ENCODE peak calls at places on chromosome 6, in six cellular contexts. One of them, this sample, is unnamed.

GRCh38 chr6:15953152-15953880 is 175.6 kb upstream of the MYLIP start:
- DNase-seq in stomach: no peak
- DNase-seq in neural progenitor cell: no peak
- DNase-seq in suprapubic skin: no peak
- DNase-seq in caudate nucleus: no peak
- DNase-seq in foreskin keratinocyte: no peak
- DNase-seq in this sample: no peak

GRCh38 chr6:157716553-157716952 is 106.5 kb upstream of the SNX9 start:
- DNase-seq in stomach: no peak
- DNase-seq in neural progenitor cell: no peak
- DNase-seq in suprapubic skin: no peak
- DNase-seq in caudate nucleus: no peak
- DNase-seq in foreskin keratinocyte: peak; percentile 31
- DNase-seq in this sample: no peak

GRCh38 chr6:98324406-98324930 is 509.9 kb upstream of the POU3F2 start:
- DNase-seq in stomach: no peak
- DNase-seq in neural progenitor cell: no peak
- DNase-seq in suprapubic skin: no peak
- DNase-seq in caudate nucleus: no peak
- DNase-seq in foreskin keratinocyte: peak; percentile 3
- DNase-seq in this sample: no peak

GRCh38 chr6:75065524-75065923 is 140.3 kb downstream of the COL12A1 start:
- DNase-seq in stomach: no peak
- DNase-seq in neural progenitor cell: peak; percentile 21
- DNase-seq in suprapubic skin: no peak
- DNase-seq in caudate nucleus: no peak
- DNase-seq in foreskin keratinocyte: peak; percentile 4
- DNase-seq in this sample: no peak

GRCh38 chr6:5745081-5745480 is 261.6 kb downstream of the NRN1 start:
- DNase-seq in stomach: no peak
- DNase-seq in neural progenitor cell: no peak
- DNase-seq in suprapubic skin: no peak
- DNase-seq in caudate nucleus: no peak
- DNase-seq in foreskin keratinocyte: no peak
- DNase-seq in this sample: no peak

GRCh38 chr6:125102411-125102810 is 51.2 kb upstream of the TPD52L1 start:
- DNase-seq in stomach: no peak
- DNase-seq in neural progenitor cell: no peak
- DNase-seq in suprapubic skin: no peak
- DNase-seq in caudate nucleus: no peak
- DNase-seq in foreskin keratinocyte: no peak
- DNase-seq in this sample: no peak

GRCh38 chr6:132877003-132877402 is 62.6 kb downstream of the RPS12 start:
- DNase-seq in stomach: no peak
- DNase-seq in neural progenitor cell: no peak
- DNase-seq in suprapubic skin: no peak
- DNase-seq in caudate nucleus: no peak
- DNase-seq in foreskin keratinocyte: no peak
- DNase-seq in this sample: no peak

GRCh38 chr6:131038612-131039344 is 24.3 kb downstream of the EPB41L2 start:
- DNase-seq in stomach: no peak
- DNase-seq in neural progenitor cell: no peak
- DNase-seq in suprapubic skin: no peak
- DNase-seq in caudate nucleus: no peak
- DNase-seq in foreskin keratinocyte: no peak
- DNase-seq in this sample: no peak

GRCh38 chr6:36244641-36245280 is 25.1 kb upstream of the PNPLA1 start:
- DNase-seq in stomach: no peak
- DNase-seq in neural progenitor cell: peak; percentile 53
- DNase-seq in suprapubic skin: no peak
- DNase-seq in caudate nucleus: no peak
- DNase-seq in foreskin keratinocyte: no peak
- DNase-seq in this sample: no peak

GRCh38 chr6:484729-485111 is 93.2 kb downstream of the IRF4 start:
- DNase-seq in stomach: no peak
- DNase-seq in neural progenitor cell: no peak
- DNase-seq in suprapubic skin: no peak
- DNase-seq in caudate nucleus: no peak
- DNase-seq in foreskin keratinocyte: no peak
- DNase-seq in this sample: no peak

GRCh38 chr6:753486-753885 is 60.5 kb upstream of the EXOC2 start:
- DNase-seq in stomach: no peak
- DNase-seq in neural progenitor cell: no peak
- DNase-seq in suprapubic skin: no peak
- DNase-seq in caudate nucleus: no peak
- DNase-seq in foreskin keratinocyte: no peak
- DNase-seq in this sample: no peak

GRCh38 chr6:31157543-31158139 is at the start of gene CCHCR1:
- DNase-seq in stomach: no peak
- DNase-seq in neural progenitor cell: peak; percentile 46
- DNase-seq in suprapubic skin: no peak
- DNase-seq in caudate nucleus: no peak
- DNase-seq in foreskin keratinocyte: no peak
- DNase-seq in this sample: no peak

GRCh38 chr6:71349976-71350615 is 61.5 kb downstream of the OGFRL1 start:
- DNase-seq in stomach: no peak
- DNase-seq in neural progenitor cell: no peak
- DNase-seq in suprapubic skin: no peak
- DNase-seq in caudate nucleus: no peak
- DNase-seq in foreskin keratinocyte: peak; percentile 10
- DNase-seq in this sample: no peak

GRCh38 chr6:11366183-11366933 is 133.9 kb upstream of the NEDD9 start:
- DNase-seq in stomach: no peak
- DNase-seq in neural progenitor cell: no peak
- DNase-seq in suprapubic skin: no peak
- DNase-seq in caudate nucleus: no peak
- DNase-seq in foreskin keratinocyte: no peak
- DNase-seq in this sample: no peak

GRCh38 chr6:42692151-42692911 is 30.1 kb downstream of the PRPH2 start:
- DNase-seq in stomach: no peak
- DNase-seq in neural progenitor cell: no peak
- DNase-seq in suprapubic skin: no peak
- DNase-seq in caudate nucleus: no peak
- DNase-seq in foreskin keratinocyte: peak; percentile 80
- DNase-seq in this sample: no peak

GRCh38 chr6:28281288-28282064 is at the start of gene PGBD1:
- DNase-seq in stomach: peak; percentile 72
- DNase-seq in neural progenitor cell: peak; percentile 95
- DNase-seq in suprapubic skin: peak; percentile 67
- DNase-seq in caudate nucleus: peak; percentile 45
- DNase-seq in foreskin keratinocyte: peak; percentile 50
- DNase-seq in this sample: peak; percentile 22

GRCh38 chr6:30782425-30783014 is 38.2 kb upstream of the IER3 start:
- DNase-seq in stomach: no peak
- DNase-seq in neural progenitor cell: no peak
- DNase-seq in suprapubic skin: no peak
- DNase-seq in caudate nucleus: no peak
- DNase-seq in foreskin keratinocyte: peak; percentile 76
- DNase-seq in this sample: no peak

DNA sequence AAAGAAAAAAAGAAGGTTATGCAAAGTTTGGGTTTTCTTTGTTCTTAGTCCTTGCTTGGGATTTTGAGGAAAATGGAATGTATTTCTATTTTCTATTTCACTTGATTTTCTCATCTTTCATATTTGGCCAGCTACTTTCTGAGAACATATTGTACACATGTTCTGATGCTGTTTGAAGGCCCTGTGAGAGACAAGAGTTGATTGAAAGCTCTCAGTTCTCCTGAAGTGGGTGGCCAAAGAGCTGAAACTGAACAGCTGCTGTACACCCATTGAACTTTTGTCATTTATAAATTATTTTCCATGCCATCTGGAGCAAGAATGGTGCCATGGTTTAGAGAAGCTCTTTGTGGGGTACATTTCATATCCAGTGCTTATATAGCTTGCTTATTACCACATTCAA is 298.3 kb downstream of the PRL start:
- DNase-seq in stomach: no peak
- DNase-seq in neural progenitor cell: no peak
- DNase-seq in suprapubic skin: no peak
- DNase-seq in caudate nucleus: no peak
- DNase-seq in foreskin keratinocyte: no peak
- DNase-seq in this sample: no peak
- H3K27ac ChIP-seq in stomach: no peak overlapping the region
- H3K27ac ChIP-seq in neural progenitor cell: no peak overlapping the region
- H3K27ac ChIP-seq in suprapubic skin: no peak overlapping the region
- H3K27ac ChIP-seq in caudate nucleus: no peak overlapping the region
- H3K27ac ChIP-seq in foreskin keratinocyte: no peak overlapping the region
- H3K27ac ChIP-seq in this sample: no peak overlapping the region

GRCh38 chr6:137488736-137489409 is 5.3 kb downstream of the OLIG3 start:
- DNase-seq in stomach: no peak
- DNase-seq in neural progenitor cell: peak; percentile 60
- DNase-seq in suprapubic skin: no peak
- DNase-seq in caudate nucleus: no peak
- DNase-seq in foreskin keratinocyte: no peak
- DNase-seq in this sample: peak; percentile 4
- H3K27ac ChIP-seq in stomach: no peak overlapping the region
- H3K27ac ChIP-seq in neural progenitor cell: no peak overlapping the region
- H3K27ac ChIP-seq in suprapubic skin: no peak overlapping the region
- H3K27ac ChIP-seq in caudate nucleus: no peak overlapping the region
- H3K27ac ChIP-seq in foreskin keratinocyte: no peak overlapping the region
- H3K27ac ChIP-seq in this sample: no peak overlapping the region

GRCh38 chr6:17988422-17988944 is 1.0 kb upstream of the KIF13A start:
- DNase-seq in stomach: no peak
- DNase-seq in neural progenitor cell: no peak
- DNase-seq in suprapubic skin: no peak
- DNase-seq in caudate nucleus: no peak
- DNase-seq in foreskin keratinocyte: no peak
- DNase-seq in this sample: no peak
- H3K27ac ChIP-seq in stomach: peak overlapping the region; percentile 95
- H3K27ac ChIP-seq in neural progenitor cell: no peak overlapping the region
- H3K27ac ChIP-seq in suprapubic skin: peak overlapping the region; percentile 98
- H3K27ac ChIP-seq in caudate nucleus: peak overlapping the region; percentile 93
- H3K27ac ChIP-seq in foreskin keratinocyte: peak overlapping the region; percentile 82
- H3K27ac ChIP-seq in this sample: no peak overlapping the region

GRCh38 chr6:44226368-44227137 is 3.2 kb downstream of the SLC29A1 start:
- DNase-seq in stomach: no peak
- DNase-seq in neural progenitor cell: no peak
- DNase-seq in suprapubic skin: no peak
- DNase-seq in caudate nucleus: no peak
- DNase-seq in foreskin keratinocyte: no peak
- DNase-seq in this sample: no peak
- H3K27ac ChIP-seq in stomach: peak overlapping the region; percentile 95
- H3K27ac ChIP-seq in neural progenitor cell: no peak overlapping the region
- H3K27ac ChIP-seq in suprapubic skin: no peak overlapping the region
- H3K27ac ChIP-seq in caudate nucleus: peak overlapping the region; percentile 60
- H3K27ac ChIP-seq in foreskin keratinocyte: no peak overlapping the region
- H3K27ac ChIP-seq in this sample: no peak overlapping the region

DNA sequence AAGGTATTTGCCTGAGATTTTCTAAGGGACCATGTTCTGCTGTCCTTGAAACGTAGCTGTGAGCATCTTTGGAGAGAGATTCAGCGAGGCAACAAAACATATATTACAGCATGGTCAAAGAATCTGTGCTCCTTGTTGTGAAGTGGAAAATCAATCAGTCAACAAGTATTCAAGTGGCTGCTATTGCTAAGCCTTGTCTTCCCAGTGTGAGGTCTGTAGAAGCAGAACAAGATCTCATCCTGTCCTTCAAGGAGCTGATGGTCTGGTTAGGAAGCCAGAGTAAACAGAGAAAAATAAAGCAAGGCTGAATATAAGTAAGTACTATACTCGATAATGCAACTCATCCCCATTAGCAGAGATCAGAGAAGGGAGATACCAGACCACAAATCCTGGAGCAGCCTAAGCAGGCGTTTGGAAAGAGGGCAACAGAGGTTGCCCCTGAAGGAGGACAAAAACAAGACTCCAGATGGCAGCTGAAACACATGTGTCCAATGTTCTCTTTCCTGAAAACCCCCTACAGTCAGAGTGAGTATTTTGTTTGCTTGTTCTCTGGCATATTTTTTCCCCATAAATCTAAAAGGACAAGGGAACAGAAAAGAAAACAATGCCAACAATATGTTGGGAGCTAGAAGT is 392.0 kb downstream of the SYNE1 start:
- DNase-seq in stomach: no peak
- DNase-seq in neural progenitor cell: no peak
- DNase-seq in suprapubic skin: no peak
- DNase-seq in caudate nucleus: no peak
- DNase-seq in foreskin keratinocyte: no peak
- DNase-seq in this sample: no peak
- H3K27ac ChIP-seq in stomach: peak overlapping the region; percentile 32
- H3K27ac ChIP-seq in neural progenitor cell: no peak overlapping the region
- H3K27ac ChIP-seq in suprapubic skin: peak overlapping the region; percentile 56
- H3K27ac ChIP-seq in caudate nucleus: peak overlapping the region; percentile 58
- H3K27ac ChIP-seq in foreskin keratinocyte: no peak overlapping the region
- H3K27ac ChIP-seq in this sample: no peak overlapping the region

GRCh38 chr6:147507162-147508072 is 1.1 kb upstream of the SAMD5 start:
- DNase-seq in stomach: no peak
- DNase-seq in neural progenitor cell: peak; percentile 44
- DNase-seq in suprapubic skin: no peak
- DNase-seq in caudate nucleus: no peak
- DNase-seq in foreskin keratinocyte: peak; percentile 40
- DNase-seq in this sample: no peak

GRCh38 chr6:147506704-147507114 is 1.8 kb upstream of the SAMD5 start:
- DNase-seq in stomach: peak; percentile 78
- DNase-seq in neural progenitor cell: peak; percentile 84
- DNase-seq in suprapubic skin: peak; percentile 62
- DNase-seq in caudate nucleus: peak; percentile 33
- DNase-seq in foreskin keratinocyte: peak; percentile 42
- DNase-seq in this sample: no peak

GRCh38 chr6:147508073-147508870 is at the start of gene SAMD5:
- DNase-seq in stomach: peak; percentile 65
- DNase-seq in neural progenitor cell: peak; percentile 87
- DNase-seq in suprapubic skin: peak; percentile 62
- DNase-seq in caudate nucleus: peak; percentile 72
- DNase-seq in foreskin keratinocyte: peak; percentile 61
- DNase-seq in this sample: no peak

GRCh38 chr6:147503587-147503986 is 4.9 kb upstream of the SAMD5 start:
- DNase-seq in stomach: no peak
- DNase-seq in neural progenitor cell: peak; percentile 16
- DNase-seq in suprapubic skin: no peak
- DNase-seq in caudate nucleus: no peak
- DNase-seq in foreskin keratinocyte: no peak
- DNase-seq in this sample: no peak

GRCh38 chr6:147504848-147505247 is 3.6 kb upstream of the SAMD5 start:
- DNase-seq in stomach: no peak
- DNase-seq in neural progenitor cell: no peak
- DNase-seq in suprapubic skin: no peak
- DNase-seq in caudate nucleus: no peak
- DNase-seq in foreskin keratinocyte: no peak
- DNase-seq in this sample: no peak
- H3K27ac ChIP-seq in stomach: no peak overlapping the region
- H3K27ac ChIP-seq in neural progenitor cell: no peak overlapping the region
- H3K27ac ChIP-seq in suprapubic skin: no peak overlapping the region
- H3K27ac ChIP-seq in caudate nucleus: no peak overlapping the region
- H3K27ac ChIP-seq in foreskin keratinocyte: no peak overlapping the region
- H3K27ac ChIP-seq in this sample: no peak overlapping the region